ENCODE peak calls at places on chromosomes 13 and 19, in five cellular contexts. B is left ventricle myocardium inferior; I is stomach; F is CD8-positive, alpha-beta T cell; Z is choroid plexus epithelial cell. C is an unnamed sample.

GRCh38 chr13:30002577-30002976 is 152.2 kb upstream of the UBL3 start:
- DNase-seq in B (no peak), I (no peak), F (no peak), Z (peak; percentile 56), C (no peak)

GRCh38 chr13:44930907-44931676 is 58.2 kb downstream of the NUFIP1 start:
- DNase-seq in B (no peak), I (no peak), F (no peak), Z (peak; percentile 45), C (no peak)

GRCh38 chr13:96575423-96576320 is 418.6 kb downstream of the OXGR1 start:
- DNase-seq in B (no peak), I (no peak), F (no peak), Z (no peak), C (no peak)

GRCh38 chr13:29474991-29475390 is 120.5 kb downstream of the SLC7A1 start:
- DNase-seq in B (no peak), I (no peak), F (no peak), Z (peak; percentile 95), C (no peak)

GRCh38 chr19:13017306-13018036 is 22.2 kb downstream of the NFIX start:
- DNase-seq in B (no peak), I (no peak), F (no peak), Z (no peak), C (no peak)

GRCh38 chr13:111280666-111281577 is 39.5 kb upstream of the TEX29 start:
- DNase-seq in B (no peak), I (no peak), F (no peak), Z (peak; percentile 78), C (no peak)

GRCh38 chr19:50628551-50628950 is 11.1 kb downstream of the SYT3 start:
- DNase-seq in B (no peak), I (no peak), F (no peak), Z (no peak), C (no peak)

GRCh38 chr19:18672606-18673337 is 10.7 kb upstream of the CRTC1 start:
- DNase-seq in B (no peak), I (peak; percentile 73), F (no peak), Z (peak; percentile 49), C (no peak)

GRCh38 chr13:98284677-98285076 is 107.6 kb upstream of the RNF113B start:
- DNase-seq in B (no peak), I (no peak), F (no peak), Z (no peak), C (no peak)

GRCh38 chr13:98843482-98843877 is 91.0 kb upstream of the SLC15A1 start:
- DNase-seq in B (no peak), I (no peak), F (no peak), Z (no peak), C (no peak)

GRCh38 chr13:52713894-52714293 is 25.7 kb downstream of the CNMD start:
- DNase-seq in B (peak; percentile 26), I (no peak), F (no peak), Z (no peak), C (no peak)

GRCh38 chr19:5627395-5627904 is 4.6 kb downstream of the SAFB start:
- DNase-seq in B (peak; percentile 56), I (peak; percentile 39), F (no peak), Z (peak; percentile 43), C (no peak)

GRCh38 chr13:40149611-40150283 is 494.3 kb downstream of the COG6 start:
- DNase-seq in B (no peak), I (no peak), F (no peak), Z (peak; percentile 96), C (no peak)

GRCh38 chr13:72151241-72151640 is 284.2 kb upstream of the DACH1 start:
- DNase-seq in B (no peak), I (no peak), F (no peak), Z (peak; percentile 87), C (no peak)

GRCh38 chr19:35828694-35829301 is 16.2 kb upstream of the PRODH2 start:
- DNase-seq in B (peak; percentile 53), I (peak; percentile 60), F (peak; percentile 60), Z (peak; percentile 76), C (no peak)

GRCh38 chr19:44776402-44777096 is 1.1 kb upstream of the CBLC start:
- DNase-seq in B (no peak), I (peak; percentile 89), F (no peak), Z (no peak), C (peak; percentile 93)

GRCh38 chr13:34349091-34349722 is 531.3 kb downstream of the RFC3 start:
- DNase-seq in B (peak; percentile 71), I (no peak), F (no peak), Z (peak; percentile 98), C (peak; percentile 54)

GRCh38 chr13:53004605-53005004 is 24.0 kb upstream of the OLFM4 start:
- DNase-seq in B (no peak), I (no peak), F (no peak), Z (no peak), C (no peak)

GRCh38 chr19:54420383-54421168 is 5.3 kb downstream of the TTYH1 start:
- DNase-seq in B (peak; percentile 55), I (no peak), F (no peak), Z (no peak), C (no peak)

GRCh38 chr13:99572131-99572530 is 70.9 kb downstream of the TM9SF2 start:
- DNase-seq in B (no peak), I (no peak), F (no peak), Z (no peak), C (no peak)

GRCh38 chr19:39582442-39582841 is 19.9 kb upstream of the LGALS13 start:
- DNase-seq in B (no peak), I (no peak), F (no peak), Z (no peak), C (no peak)

GRCh38 chr13:36069881-36070366 is 61.3 kb downstream of the DCLK1 start:
- DNase-seq in B (no peak), I (no peak), F (no peak), Z (no peak), C (no peak)

GRCh38 chr13:21541271-21541670 is 62.7 kb downstream of the MICU2 start:
- DNase-seq in B (no peak), I (no peak), F (no peak), Z (no peak), C (no peak)
- TF ChIP-seq CTCF in B (no peak), I (no peak), F (no peak), Z (no peak), C (no peak)

GRCh38 chr19:10285393-10285792 is 1.4 kb upstream of the ICAM4 start:
- DNase-seq in B (no peak), I (no peak), F (no peak), Z (no peak), C (no peak)
- TF ChIP-seq CTCF in B (no peak), I (no peak), F (no peak), Z (no peak), C (no peak)

DNA sequence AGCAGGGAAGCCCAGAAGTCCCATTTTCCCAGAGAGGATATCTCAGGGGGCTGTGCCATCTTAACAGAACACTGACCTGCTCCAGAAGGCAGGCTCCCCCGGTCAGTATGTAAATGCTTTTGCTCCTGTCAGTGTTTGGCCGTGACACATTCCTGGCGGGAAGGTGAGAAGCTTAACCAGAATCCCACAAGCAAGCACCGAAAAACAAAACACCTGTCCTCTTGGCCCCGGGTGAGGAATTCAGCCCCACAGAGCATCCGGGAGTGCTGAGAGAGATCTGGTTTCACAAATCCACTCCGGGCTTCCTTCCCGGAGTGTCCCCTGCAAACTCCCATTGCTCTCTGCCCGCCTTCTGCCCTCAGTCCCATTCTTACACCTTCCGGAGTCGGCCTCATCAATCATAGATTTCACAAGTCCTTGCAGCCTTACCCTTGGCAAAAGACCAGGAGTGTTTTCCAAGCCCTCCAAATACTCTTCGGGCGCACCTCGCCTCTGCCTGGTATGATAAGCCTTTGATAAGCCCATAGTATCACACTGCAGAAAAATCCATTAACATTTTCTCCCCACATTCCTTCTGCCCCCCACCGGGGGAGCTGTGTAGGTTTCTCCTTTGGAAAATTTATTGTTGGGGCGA is 12.2 kb downstream of the TPM4 start:
- DNase-seq in B (no peak), I (peak; percentile 52), F (no peak), Z (no peak), C (no peak)
- TF ChIP-seq CTCF in B (no peak), I (no peak), F (no peak), Z (peak; percentile 37), C (peak; percentile 15)

GRCh38 chr13:112839347-112840105 is 129.5 kb upstream of the MCF2L start:
- DNase-seq in B (no peak), I (no peak), F (no peak), Z (peak; percentile 60), C (no peak)
- TF ChIP-seq CTCF in B (no peak), I (no peak), F (no peak), Z (peak; percentile 5), C (no peak)